ENCODE peak calls at places on chromosomes 11 and 22, in four cellular contexts. T is T-helper 2 cell; S is stimulated activated CD8-positive, alpha-beta memory T cell treated with anti-CD3 and anti-CD28 coated beads, Interleukin-15, amount 100 ng/mL, for 24 hours; A is OCI-M1. O is an unnamed sample.

GRCh38 chr22:44025171-44026065 is 1.3 kb downstream of the PARVB start:
- DNase-seq in T (no peak), S (no peak), A (peak), O (no peak)

GRCh38 chr22:35674335-35674734 is 26.1 kb downstream of the APOL6 start:
- DNase-seq in T (no peak), S (no peak), A (no peak), O (no peak)

GRCh38 chr11:67098799-67099198 is 20.3 kb upstream of the KDM2A start:
- DNase-seq in T (no peak), S (no peak), A (no peak), O (no peak)

GRCh38 chr11:73262851-73263495 is 9.2 kb upstream of the P2RY6 start:
- DNase-seq in T (no peak), S (no peak), A (no peak), O (no peak)

GRCh38 chr22:18110194-18110943 is at the start of gene TUBA8:
- DNase-seq in T (no peak), S (no peak), A (no peak), O (no peak)

GRCh38 chr22:21918466-21919185 is 34.0 kb downstream of the PPM1F start:
- DNase-seq in T (no peak), S (no peak), A (no peak), O (no peak)

GRCh38 chr11:105642870-105643269 is 33.0 kb downstream of the GRIA4 start:
- DNase-seq in T (no peak), S (no peak), A (no peak), O (no peak)

GRCh38 chr11:13850256-13851010 is 112.1 kb upstream of the SPON1 start:
- DNase-seq in T (no peak), S (no peak), A (no peak), O (no peak)

GRCh38 chr11:65391007-65391406 is 4.6 kb downstream of the FRMD8 start:
- DNase-seq in T (no peak), S (no peak), A (no peak), O (no peak)